ENCODE peak calls at places on chromosomes 11 and 22, in eight cellular contexts. One of them, this sample, is unnamed.
A peak's percentile ranks its signal among the peaks of the same experiment; 100 is the strongest.

GRCh38 chr22:21444701-21445436 is 22.3 kb upstream of the TMEM191C start:
- DNase-seq in sigmoid colon: peak; percentile 63
- DNase-seq in brain microvascular endothelial cell: no peak
- DNase-seq in MM.1S: no peak
- DNase-seq in PC-3: no peak
- DNase-seq in left ventricle myocardium inferior: no peak
- DNase-seq in SJSA1: peak; percentile 37
- DNase-seq in psoas muscle: peak; percentile 47
- DNase-seq in this sample: no peak

GRCh38 chr11:61880050-61880449 is 11.3 kb downstream of the FADS3 start:
- DNase-seq in PC-3: no peak
- DNase-seq in psoas muscle: no peak
- DNase-seq in SJSA1: no peak
- DNase-seq in sigmoid colon: no peak
- DNase-seq in left ventricle myocardium inferior: no peak
- DNase-seq in MM.1S: no peak
- DNase-seq in brain microvascular endothelial cell: no peak
- DNase-seq in this sample: no peak

GRCh38 chr11:75598264-75598663 is 36.2 kb downstream of the SERPINH1 start:
- DNase-seq in left ventricle myocardium inferior: no peak
- DNase-seq in SJSA1: no peak
- DNase-seq in psoas muscle: no peak
- DNase-seq in MM.1S: no peak
- DNase-seq in brain microvascular endothelial cell: no peak
- DNase-seq in sigmoid colon: no peak
- DNase-seq in PC-3: no peak
- DNase-seq in this sample: no peak

GRCh38 chr11:104332110-104332509 is 168.2 kb upstream of the PDGFD start:
- DNase-seq in MM.1S: no peak
- DNase-seq in brain microvascular endothelial cell: no peak
- DNase-seq in SJSA1: no peak
- DNase-seq in PC-3: peak; percentile 52
- DNase-seq in left ventricle myocardium inferior: no peak
- DNase-seq in psoas muscle: no peak
- DNase-seq in sigmoid colon: no peak
- DNase-seq in this sample: no peak

GRCh38 chr11:57476883-57477506 is 16.7 kb downstream of the RTN4RL2 start:
- DNase-seq in MM.1S: peak; percentile 59
- DNase-seq in psoas muscle: peak; percentile 82
- DNase-seq in left ventricle myocardium inferior: no peak
- DNase-seq in PC-3: peak; percentile 66
- DNase-seq in SJSA1: no peak
- DNase-seq in sigmoid colon: no peak
- DNase-seq in brain microvascular endothelial cell: no peak
- DNase-seq in this sample: no peak

GRCh38 chr11:44443836-44444769 is 121.4 kb upstream of the CD82 start:
- DNase-seq in psoas muscle: no peak
- DNase-seq in brain microvascular endothelial cell: no peak
- DNase-seq in MM.1S: no peak
- DNase-seq in sigmoid colon: no peak
- DNase-seq in left ventricle myocardium inferior: no peak
- DNase-seq in PC-3: no peak
- DNase-seq in SJSA1: no peak
- DNase-seq in this sample: no peak

GRCh38 chr22:22243033-22243680 is 1.4 kb upstream of the VPREB1 start:
- DNase-seq in MM.1S: no peak
- DNase-seq in psoas muscle: no peak
- DNase-seq in left ventricle myocardium inferior: no peak
- DNase-seq in PC-3: no peak
- DNase-seq in sigmoid colon: no peak
- DNase-seq in brain microvascular endothelial cell: no peak
- DNase-seq in SJSA1: peak; percentile 18
- DNase-seq in this sample: no peak

GRCh38 chr22:45521178-45521577 is 18.5 kb downstream of the FBLN1 start:
- DNase-seq in PC-3: no peak
- DNase-seq in psoas muscle: no peak
- DNase-seq in SJSA1: no peak
- DNase-seq in brain microvascular endothelial cell: no peak
- DNase-seq in MM.1S: no peak
- DNase-seq in left ventricle myocardium inferior: no peak
- DNase-seq in sigmoid colon: no peak
- DNase-seq in this sample: no peak

GRCh38 chr11:71947498-71947897 is 18.7 kb downstream of the RNF121 start:
- DNase-seq in left ventricle myocardium inferior: no peak
- DNase-seq in PC-3: no peak
- DNase-seq in psoas muscle: no peak
- DNase-seq in MM.1S: no peak
- DNase-seq in sigmoid colon: no peak
- DNase-seq in SJSA1: no peak
- DNase-seq in brain microvascular endothelial cell: no peak
- DNase-seq in this sample: no peak

GRCh38 chr11:103961010-103961409 is 75.4 kb upstream of the DDI1 start:
- DNase-seq in sigmoid colon: no peak
- DNase-seq in psoas muscle: no peak
- DNase-seq in PC-3: peak; percentile 73
- DNase-seq in SJSA1: no peak
- DNase-seq in MM.1S: no peak
- DNase-seq in left ventricle myocardium inferior: no peak
- DNase-seq in brain microvascular endothelial cell: peak; percentile 9
- DNase-seq in this sample: no peak

GRCh38 chr11:130156108-130157022 is 3.2 kb upstream of the ST14 start:
- DNase-seq in sigmoid colon: no peak
- DNase-seq in brain microvascular endothelial cell: peak; percentile 69
- DNase-seq in PC-3: peak; percentile 67
- DNase-seq in SJSA1: no peak
- DNase-seq in left ventricle myocardium inferior: no peak
- DNase-seq in psoas muscle: no peak
- DNase-seq in MM.1S: no peak
- DNase-seq in this sample: no peak

GRCh38 chr11:46212720-46213119 is 64.7 kb upstream of the CREB3L1 start:
- DNase-seq in psoas muscle: no peak
- DNase-seq in sigmoid colon: no peak
- DNase-seq in brain microvascular endothelial cell: no peak
- DNase-seq in PC-3: peak; percentile 28
- DNase-seq in left ventricle myocardium inferior: no peak
- DNase-seq in MM.1S: no peak
- DNase-seq in SJSA1: no peak
- DNase-seq in this sample: no peak

GRCh38 chr11:126277780-126278179 is 5.1 kb upstream of the TIRAP start:
- DNase-seq in PC-3: no peak
- DNase-seq in SJSA1: no peak
- DNase-seq in brain microvascular endothelial cell: no peak
- DNase-seq in MM.1S: no peak
- DNase-seq in psoas muscle: no peak
- DNase-seq in left ventricle myocardium inferior: no peak
- DNase-seq in sigmoid colon: no peak
- DNase-seq in this sample: no peak

GRCh38 chr11:46686886-46687810 is 13.3 kb downstream of the ARHGAP1 start:
- DNase-seq in left ventricle myocardium inferior: no peak
- DNase-seq in sigmoid colon: no peak
- DNase-seq in PC-3: no peak
- DNase-seq in SJSA1: no peak
- DNase-seq in psoas muscle: no peak
- DNase-seq in brain microvascular endothelial cell: peak; percentile 37
- DNase-seq in MM.1S: no peak
- DNase-seq in this sample: no peak

GRCh38 chr11:36108812-36109498 is 165.1 kb downstream of the LDLRAD3 start:
- DNase-seq in brain microvascular endothelial cell: no peak
- DNase-seq in left ventricle myocardium inferior: no peak
- DNase-seq in PC-3: no peak
- DNase-seq in MM.1S: no peak
- DNase-seq in psoas muscle: no peak
- DNase-seq in sigmoid colon: no peak
- DNase-seq in SJSA1: no peak
- DNase-seq in this sample: no peak

GRCh38 chr11:112321521-112322172 is 61.0 kb upstream of the PLET1 start:
- DNase-seq in sigmoid colon: no peak
- DNase-seq in brain microvascular endothelial cell: peak; percentile 32
- DNase-seq in left ventricle myocardium inferior: peak; percentile 33
- DNase-seq in MM.1S: peak; percentile 30
- DNase-seq in PC-3: peak; percentile 96
- DNase-seq in psoas muscle: no peak
- DNase-seq in SJSA1: no peak
- DNase-seq in this sample: peak; percentile 16

GRCh38 chr22:47355776-47356432 is 593.5 kb downstream of the TBC1D22A start:
- DNase-seq in PC-3: no peak
- DNase-seq in MM.1S: no peak
- DNase-seq in SJSA1: no peak
- DNase-seq in sigmoid colon: no peak
- DNase-seq in psoas muscle: peak; percentile 36
- DNase-seq in brain microvascular endothelial cell: no peak
- DNase-seq in left ventricle myocardium inferior: no peak
- DNase-seq in this sample: no peak

GRCh38 chr22:46299101-46299500 is 2.4 kb downstream of the GTSE1 start:
- DNase-seq in psoas muscle: no peak
- DNase-seq in PC-3: no peak
- DNase-seq in left ventricle myocardium inferior: no peak
- DNase-seq in sigmoid colon: no peak
- DNase-seq in MM.1S: no peak
- DNase-seq in brain microvascular endothelial cell: no peak
- DNase-seq in SJSA1: no peak
- DNase-seq in this sample: no peak

DNA sequence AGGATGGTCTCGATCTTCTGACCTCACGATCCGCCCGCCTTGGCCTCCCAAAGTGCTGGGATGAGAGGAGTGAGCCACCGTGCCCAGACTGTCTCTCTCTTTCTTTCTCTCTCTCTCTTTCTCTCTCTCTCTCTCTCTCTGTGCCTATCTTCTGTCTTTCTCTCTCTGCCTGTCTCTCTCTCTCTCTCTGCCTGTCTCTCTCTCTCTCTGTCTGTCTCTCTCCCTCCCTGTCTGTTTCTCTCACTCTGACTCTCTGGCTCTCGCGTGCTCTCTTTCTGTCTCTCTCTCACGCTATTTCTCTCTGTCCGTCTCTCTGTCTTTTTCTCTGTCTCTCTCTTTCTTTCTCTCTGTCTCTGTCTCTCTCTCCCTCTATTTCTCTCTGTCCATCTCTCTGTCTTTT is 3911.2 kb upstream of the OR11H1 start:
- DNase-seq in psoas muscle: no peak
- DNase-seq in PC-3: no peak
- DNase-seq in sigmoid colon: no peak
- DNase-seq in brain microvascular endothelial cell: no peak
- DNase-seq in left ventricle myocardium inferior: no peak
- DNase-seq in SJSA1: no peak
- DNase-seq in MM.1S: no peak
- DNase-seq in this sample: no peak
- H3K27me3 ChIP-seq in psoas muscle: no peaks in the 10 kb centered on the region
- H3K27me3 ChIP-seq in PC-3: no peaks in the 10 kb centered on the region
- H3K27me3 ChIP-seq in sigmoid colon: no peaks in the 10 kb centered on the region
- H3K27me3 ChIP-seq in brain microvascular endothelial cell: no peaks in the 10 kb centered on the region
- H3K27me3 ChIP-seq in left ventricle myocardium inferior: peaks cover 2% of the 10 kb centered on the region
- H3K27me3 ChIP-seq in SJSA1: no peaks in the 10 kb centered on the region
- H3K27me3 ChIP-seq in MM.1S: no peaks in the 10 kb centered on the region
- H3K27me3 ChIP-seq in this sample: no peaks in the 10 kb centered on the region

GRCh38 chr11:8707541-8708270 is 25.1 kb downstream of the RPL27A start:
- DNase-seq in MM.1S: no peak
- DNase-seq in PC-3: no peak
- DNase-seq in brain microvascular endothelial cell: no peak
- DNase-seq in psoas muscle: peak; percentile 89
- DNase-seq in sigmoid colon: peak; percentile 99
- DNase-seq in left ventricle myocardium inferior: peak; percentile 80
- DNase-seq in SJSA1: no peak
- DNase-seq in this sample: no peak
- H3K27ac ChIP-seq in MM.1S: no peak overlapping the region
- H3K27ac ChIP-seq in PC-3: no peak overlapping the region
- H3K27ac ChIP-seq in brain microvascular endothelial cell: no peak overlapping the region
- H3K27ac ChIP-seq in psoas muscle: peak overlapping the region; percentile 72
- H3K27ac ChIP-seq in sigmoid colon: peak overlapping the region; percentile 98
- H3K27ac ChIP-seq in left ventricle myocardium inferior: peak overlapping the region; percentile 82
- H3K27ac ChIP-seq in SJSA1: no peak overlapping the region
- H3K27ac ChIP-seq in this sample: no peak overlapping the region

DNA sequence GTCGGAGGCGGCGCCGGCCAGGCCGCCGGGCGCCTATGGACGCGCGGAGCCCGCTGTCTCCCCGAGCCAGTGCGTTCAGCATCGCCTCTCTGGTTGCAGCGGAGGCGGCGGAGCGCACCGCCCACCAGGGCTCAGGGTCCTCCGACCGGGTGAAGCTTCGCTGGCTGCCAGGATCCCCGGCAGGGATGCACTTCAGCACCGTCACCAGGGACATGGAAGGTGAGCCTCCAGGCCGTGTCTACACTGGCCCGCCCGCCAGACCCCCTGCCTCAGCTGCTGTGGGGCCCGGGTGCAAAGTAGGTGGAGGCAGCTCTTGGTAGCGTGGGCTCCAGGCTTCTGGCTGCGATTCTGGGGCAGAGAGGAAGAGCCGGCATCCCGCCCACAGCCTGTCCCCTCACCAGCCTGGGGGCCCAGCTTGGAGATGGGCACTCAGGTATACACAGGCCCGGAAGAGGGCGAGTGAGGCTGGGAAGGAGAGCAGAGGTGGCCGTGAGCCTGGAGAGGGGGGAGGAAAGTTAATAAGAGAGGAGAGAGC is 1.1 kb upstream of the TBX1 start:
- DNase-seq in left ventricle myocardium inferior: no peak
- DNase-seq in sigmoid colon: no peak
- DNase-seq in MM.1S: no peak
- DNase-seq in brain microvascular endothelial cell: no peak
- DNase-seq in psoas muscle: no peak
- DNase-seq in PC-3: no peak
- DNase-seq in SJSA1: no peak
- DNase-seq in this sample: no peak
- H3K27me3 ChIP-seq in left ventricle myocardium inferior: peaks cover 94% of the 10 kb centered on the region
- H3K27me3 ChIP-seq in sigmoid colon: peaks cover 52% of the 10 kb centered on the region
- H3K27me3 ChIP-seq in MM.1S: peaks cover 85% of the 10 kb centered on the region
- H3K27me3 ChIP-seq in brain microvascular endothelial cell: peaks cover 86% of the 10 kb centered on the region
- H3K27me3 ChIP-seq in psoas muscle: no peaks in the 10 kb centered on the region
- H3K27me3 ChIP-seq in PC-3: no peaks in the 10 kb centered on the region
- H3K27me3 ChIP-seq in SJSA1: peaks cover 32% of the 10 kb centered on the region
- H3K27me3 ChIP-seq in this sample: peaks cover 11% of the 10 kb centered on the region

GRCh38 chr11:124763156-124763947 is 1.3 kb upstream of the ESAM start:
- DNase-seq in MM.1S: peak; percentile 79
- DNase-seq in sigmoid colon: peak; percentile 86
- DNase-seq in PC-3: peak; percentile 90
- DNase-seq in left ventricle myocardium inferior: peak; percentile 88
- DNase-seq in psoas muscle: peak; percentile 92
- DNase-seq in SJSA1: peak; percentile 67
- DNase-seq in brain microvascular endothelial cell: peak; percentile 63
- DNase-seq in this sample: peak; percentile 73

GRCh38 chr11:124766156-124766555 is 4.1 kb upstream of the ESAM start:
- DNase-seq in left ventricle myocardium inferior: no peak
- DNase-seq in SJSA1: no peak
- DNase-seq in MM.1S: no peak
- DNase-seq in sigmoid colon: no peak
- DNase-seq in PC-3: peak; percentile 37
- DNase-seq in psoas muscle: no peak
- DNase-seq in brain microvascular endothelial cell: no peak
- DNase-seq in this sample: no peak

GRCh38 chr11:124769804-124770774 is 8.0 kb upstream of the ESAM start:
- DNase-seq in PC-3: peak; percentile 90
- DNase-seq in brain microvascular endothelial cell: peak; percentile 76
- DNase-seq in left ventricle myocardium inferior: no peak
- DNase-seq in SJSA1: peak; percentile 91
- DNase-seq in psoas muscle: no peak
- DNase-seq in MM.1S: no peak
- DNase-seq in sigmoid colon: no peak
- DNase-seq in this sample: no peak

DNA sequence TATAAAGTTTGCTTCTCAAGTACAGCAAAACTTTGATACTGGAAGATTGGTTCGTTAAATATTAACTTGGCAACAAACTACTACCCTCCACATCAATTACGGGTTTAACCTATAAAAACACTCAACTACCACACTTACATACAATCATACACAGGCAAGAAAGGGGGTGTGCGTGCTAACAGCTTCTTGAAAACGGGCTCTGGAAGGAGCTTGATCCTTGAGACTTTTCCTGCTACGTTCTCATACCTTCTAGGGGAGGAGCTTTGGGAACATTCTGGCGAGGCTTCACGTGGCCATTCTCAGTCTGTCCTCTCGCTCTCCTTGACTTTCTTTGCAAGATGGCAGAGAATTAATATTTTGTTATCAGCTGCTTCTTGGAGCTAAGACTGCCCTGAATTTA is 6.8 kb upstream of the ESAM start:
- DNase-seq in psoas muscle: no peak
- DNase-seq in PC-3: no peak
- DNase-seq in brain microvascular endothelial cell: no peak
- DNase-seq in MM.1S: no peak
- DNase-seq in left ventricle myocardium inferior: no peak
- DNase-seq in SJSA1: no peak
- DNase-seq in sigmoid colon: no peak
- DNase-seq in this sample: no peak
- H3K27ac ChIP-seq in psoas muscle: no peak overlapping the region
- H3K27ac ChIP-seq in PC-3: no peak overlapping the region
- H3K27ac ChIP-seq in brain microvascular endothelial cell: no peak overlapping the region
- H3K27ac ChIP-seq in MM.1S: no peak overlapping the region
- H3K27ac ChIP-seq in left ventricle myocardium inferior: no peak overlapping the region
- H3K27ac ChIP-seq in SJSA1: peak overlapping the region; percentile 94
- H3K27ac ChIP-seq in sigmoid colon: no peak overlapping the region
- H3K27ac ChIP-seq in this sample: no peak overlapping the region

This sample was measured in naive thymus-derived CD4-positive, alpha-beta T cell.